ENCODE peak calls at places on chromosome 2, in ten cellular contexts. R is SK-N-SH, N is stomach, D is GM23338, K is spleen, Z is Panc1, Q is HCT116, M is prostate gland, A is vagina, C is sigmoid colon. F is an unnamed sample.

GRCh38 chr2:230496891-230497290 is 80.9 kb downstream of the SP100 start:
- DNase-seq in D (no peak), K (no peak), C (no peak), M (no peak), N (no peak), R (no peak), Z (no peak), Q (no peak), A (no peak), F (no peak)

GRCh38 chr2:162086904-162087303 is 12.9 kb upstream of the DPP4 start:
- DNase-seq in D (no peak), C (no peak), A (no peak), K (no peak), M (no peak), R (no peak), N (no peak), Q (no peak), Z (no peak), F (no peak)

GRCh38 chr2:171149986-171150693 is 10.6 kb downstream of the TLK1 start:
- DNase-seq in Q (no peak), M (no peak), N (no peak), K (no peak), A (no peak), R (no peak), Z (no peak), D (no peak), C (no peak), F (no peak)

GRCh38 chr2:232278534-232278933 is 100.0 kb upstream of the ALPP start:
- DNase-seq in A (no peak), K (no peak), D (no peak), C (peak), R (no peak), Q (no peak), M (no peak), Z (no peak), N (no peak), F (no peak)

GRCh38 chr2:55550368-55551102 is 31.0 kb downstream of the CFAP36 start:
- DNase-seq in R (no peak), N (no peak), Z (no peak), C (no peak), D (no peak), M (no peak), A (no peak), Q (no peak), K (no peak), F (no peak)

GRCh38 chr2:152525277-152525838 is 190.4 kb downstream of the FMNL2 start:
- DNase-seq in C (no peak), R (no peak), A (no peak), K (no peak), Z (peak), M (no peak), N (no peak), D (no peak), Q (no peak), F (no peak)

GRCh38 chr2:129001926-129002325 is 683.3 kb upstream of the HS6ST1 start:
- DNase-seq in D (no peak), K (no peak), R (no peak), Z (no peak), Q (no peak), C (no peak), M (no peak), N (no peak), A (peak), F (no peak)

GRCh38 chr2:134104754-134105153 is 149.1 kb upstream of the MGAT5 start:
- DNase-seq in N (no peak), D (no peak), C (no peak), M (no peak), A (no peak), Z (no peak), R (no peak), Q (no peak), K (no peak), F (no peak)

GRCh38 chr2:240638517-240639160 is 13.4 kb downstream of the GPR35 start:
- DNase-seq in K (peak), M (no peak), Z (no peak), C (peak), D (no peak), N (peak), Q (no peak), R (no peak), A (no peak), F (no peak)

GRCh38 chr2:223465793-223466192 is 136.4 kb downstream of the SCG2 start:
- DNase-seq in Z (no peak), A (peak), N (peak), Q (no peak), K (no peak), C (peak), D (no peak), R (no peak), M (peak), F (peak)

GRCh38 chr2:109644571-109645275 is 30.6 kb downstream of the SOWAHC start:
- DNase-seq in Z (no peak), D (peak), A (no peak), Q (no peak), M (peak), C (no peak), R (peak), K (no peak), N (peak), F (peak)

GRCh38 chr2:162301151-162301804 is 17.2 kb downstream of the IFIH1 start:
- DNase-seq in C (no peak), R (peak), A (no peak), D (peak), K (no peak), N (peak), M (peak), Q (peak), Z (no peak), F (no peak)

GRCh38 chr2:51866361-51866760 is 834.4 kb upstream of the NRXN1 start:
- DNase-seq in A (no peak), K (no peak), Q (no peak), Z (no peak), M (no peak), R (no peak), N (no peak), D (no peak), C (no peak), F (no peak)

GRCh38 chr2:118539290-118539689 is 308.2 kb downstream of the EN1 start:
- DNase-seq in A (peak), R (no peak), Q (peak), D (peak), Z (no peak), K (no peak), C (no peak), M (no peak), N (no peak), F (no peak)

GRCh38 chr2:130853391-130853790 is 16.7 kb downstream of the ARHGEF4 start:
- DNase-seq in D (no peak), A (no peak), C (peak), Z (no peak), Q (no peak), M (no peak), K (peak), R (no peak), N (no peak), F (no peak)

GRCh38 chr2:63058149-63058741 is 7.6 kb downstream of the OTX1 start:
- DNase-seq in Z (no peak), M (no peak), A (no peak), Q (no peak), C (no peak), N (no peak), R (peak), K (no peak), D (peak), F (no peak)

GRCh38 chr2:70014959-70015358 is 53.5 kb upstream of the ASPRV1 start:
- DNase-seq in M (no peak), Z (no peak), R (no peak), N (no peak), Q (no peak), D (no peak), A (no peak), C (no peak), K (no peak), F (no peak)

GRCh38 chr2:200383380-200384110 is 77.1 kb downstream of the SPATS2L start:
- DNase-seq in A (no peak), N (no peak), M (no peak), K (no peak), Q (no peak), D (peak), Z (no peak), R (no peak), C (no peak), F (no peak)

GRCh38 chr2:108922141-108922915 is 66.7 kb downstream of the EDAR start:
- DNase-seq in C (peak), K (peak), A (no peak), M (no peak), D (no peak), Q (no peak), R (no peak), N (peak), Z (no peak), F (no peak)

GRCh38 chr2:186486651-186487647 is 889 bp downstream of the ZC3H15 start:
- DNase-seq in N (no peak), R (no peak), D (no peak), M (no peak), Q (no peak), K (no peak), A (no peak), Z (no peak), C (no peak), F (no peak)

GRCh38 chr2:240948905-240949790 is 43.0 kb downstream of the CROCC2 start:
- DNase-seq in D (no peak), R (no peak), A (peak), Z (no peak), M (no peak), K (peak), N (peak), C (peak), Q (no peak), F (peak)

GRCh38 chr2:26605195-26605968 is 35.8 kb downstream of the CIB4 start:
- DNase-seq in D (peak), A (no peak), Q (peak), R (peak), Z (peak), M (peak), C (peak), K (peak), N (no peak), F (no peak)

GRCh38 chr2:121442889-121443288 is 87.8 kb upstream of the RNU4ATAC start:
- DNase-seq in N (no peak), Z (no peak), D (no peak), K (no peak), R (no peak), A (no peak), C (no peak), M (no peak), Q (no peak), F (no peak)

GRCh38 chr2:20618886-20619521 is 31.9 kb downstream of the HS1BP3 start:
- DNase-seq in A (no peak), C (peak), Z (no peak), D (no peak), N (peak), Q (no peak), M (no peak), R (no peak), K (peak), F (no peak)

GRCh38 chr2:109129921-109130725 is 1.1 kb downstream of the SH3RF3 start:
- DNase-seq in K (peak), A (no peak), Z (no peak), N (no peak), R (no peak), C (peak), M (no peak), Q (no peak), D (peak), F (no peak)

GRCh38 chr2:74137651-74138050 is 10.1 kb downstream of the BOLA3 start:
- DNase-seq in Z (no peak), D (no peak), C (no peak), Q (no peak), R (no peak), M (no peak), N (no peak), K (no peak), A (no peak), F (no peak)

GRCh38 chr2:223526106-223526505 is 76.1 kb downstream of the SCG2 start:
- DNase-seq in M (no peak), K (no peak), D (no peak), Q (peak), A (no peak), C (no peak), R (no peak), N (no peak), Z (no peak), F (no peak)

GRCh38 chr2:134401789-134402188 is 147.9 kb downstream of the MGAT5 start:
- DNase-seq in M (no peak), N (no peak), K (no peak), C (no peak), R (no peak), A (no peak), D (no peak), Q (no peak), Z (no peak), F (no peak)

GRCh38 chr2:210199186-210199765 is 26.0 kb downstream of the ACADL start:
- DNase-seq in N (no peak), M (no peak), A (no peak), C (no peak), R (no peak), Q (peak), D (peak), K (no peak), Z (no peak), F (no peak)

DNA sequence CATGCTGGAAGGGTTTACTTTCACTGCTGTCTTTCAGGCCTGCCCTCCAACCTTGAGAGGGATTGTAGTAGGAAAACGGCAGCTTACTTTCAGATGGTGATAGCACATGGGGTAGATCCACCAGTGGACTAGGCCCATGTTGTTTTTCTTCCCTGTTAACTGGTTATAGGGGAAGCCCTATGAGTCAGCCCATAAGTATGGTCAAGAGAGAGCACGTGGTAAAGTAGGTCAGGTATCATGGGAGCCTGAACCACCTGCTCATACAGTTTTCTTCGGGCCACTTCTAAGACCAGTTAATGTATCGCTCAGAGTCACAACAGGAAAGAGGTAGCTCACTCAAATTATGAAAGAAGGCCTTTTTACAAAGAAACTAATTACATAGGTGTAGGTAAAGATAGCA is 33.0 kb downstream of the PDK1 start:
- DNase-seq in A (no peak), C (no peak), K (no peak), M (no peak), R (no peak), N (no peak), Q (no peak), D (no peak), Z (no peak), F (no peak)
- H3K27ac ChIP-seq in A (no peak), C (no peak), K (no peak), M (no peak), R (no peak), N (no peak), Q (no peak), D (no peak), Z (no peak), F (no peak)

GRCh38 chr2:235613671-235614070 is 119.8 kb downstream of the AGAP1 start:
- DNase-seq in A (no peak), M (no peak), K (no peak), D (no peak), Q (no peak), C (no peak), N (no peak), Z (no peak), R (no peak), F (no peak)

GRCh38 chr2:235616846-235617245 is 123.0 kb downstream of the AGAP1 start:
- DNase-seq in A (no peak), K (no peak), C (no peak), Q (no peak), D (no peak), Z (no peak), M (no peak), N (no peak), R (no peak), F (no peak)

GRCh38 chr2:235612551-235612950 is 118.7 kb downstream of the AGAP1 start:
- DNase-seq in Z (no peak), R (no peak), N (no peak), C (no peak), Q (no peak), M (no peak), A (no peak), D (no peak), K (no peak), F (no peak)

GRCh38 chr2:235614176-235614860 is 120.5 kb downstream of the AGAP1 start:
- DNase-seq in N (no peak), K (no peak), Q (no peak), M (no peak), Z (no peak), D (no peak), R (peak), A (no peak), C (no peak), F (no peak)

GRCh38 chr2:235614900-235615712 is 121.3 kb downstream of the AGAP1 start:
- DNase-seq in D (no peak), C (peak), Z (no peak), K (no peak), N (no peak), R (no peak), Q (no peak), M (no peak), A (peak), F (peak)
- TF ChIP-seq POLR2AphosphoS5 in D (no peak), C (peak), Z (no peak), K (no peak), N (no peak), R (no peak), Q (no peak), M (no peak), A (peak), F (peak)

GRCh38 chr2:71785550-71785951 is 332.2 kb downstream of the DYSF start:
- DNase-seq in D (no peak), C (no peak), N (no peak), R (peak), Q (no peak), Z (no peak), K (peak), A (peak), M (peak), F (peak)

GRCh38 chr2:71787476-71788185 is 334.3 kb downstream of the DYSF start:
- DNase-seq in R (no peak), C (peak), Q (no peak), A (no peak), K (peak), N (no peak), M (no peak), Z (no peak), D (no peak), F (peak)

GRCh38 chr2:71786291-71787107 is 333.1 kb downstream of the DYSF start:
- DNase-seq in R (no peak), M (no peak), A (peak), K (peak), N (no peak), Z (no peak), C (peak), D (no peak), Q (no peak), F (peak)

GRCh38 chr2:71788186-71788525 is 334.8 kb downstream of the DYSF start:
- DNase-seq in M (no peak), C (no peak), K (peak), N (no peak), Q (no peak), A (no peak), R (no peak), D (no peak), Z (no peak), F (no peak)

GRCh38 chr2:71787108-71787415 is 333.7 kb downstream of the DYSF start:
- DNase-seq in K (peak), M (no peak), C (no peak), D (no peak), N (no peak), A (peak), R (no peak), Z (no peak), Q (no peak), F (peak)
- H3K27ac ChIP-seq in K (no peak), M (no peak), C (no peak), D (no peak), N (no peak), A (no peak), R (no peak), Z (no peak), Q (no peak), F (no peak)

GRCh38 chr2:127067620-127068350 is 39.2 kb downstream of the BIN1 start:
- DNase-seq in A (no peak), K (peak), Z (no peak), Q (peak), N (peak), R (peak), C (peak), D (peak), M (peak), F (no peak)
- TF ChIP-seq POLR2AphosphoS5 in A (peak), K (peak), Z (no peak), Q (no peak), N (peak), R (no peak), C (no peak), D (no peak), M (peak), F (no peak)

GRCh38 chr2:229350928-229351327 is 79.8 kb upstream of the PID1 start:
- DNase-seq in R (no peak), D (no peak), N (no peak), C (no peak), Z (no peak), M (no peak), A (no peak), K (no peak), Q (no peak), F (no peak)
- H3K27ac ChIP-seq in R (no peak), D (no peak), N (no peak), C (no peak), Z (no peak), M (no peak), A (no peak), K (no peak), Q (no peak), F (no peak)